ENCODE peak calls at places on chromosomes 16 and 17, in ten cellular contexts. I is GM12878, U is tibial nerve, N is stomach, J is ovary, C is H1, H is sigmoid colon, A is A549, R is transverse colon, G is upper lobe of left lung. K is an unnamed sample.

GRCh38 chr17:4896332-4897197 is 2.8 kb upstream of the C17orf107 start:
- DNase-seq in I (no peak), U (no peak), N (no peak), J (no peak), C (no peak), H (no peak), A (no peak), R (no peak), G (no peak), K (no peak)

GRCh38 chr16:88888778-88889387 is 22.4 kb upstream of the PABPN1L start:
- DNase-seq in I (no peak), U (peak; percentile 19), N (no peak), J (no peak), C (no peak), H (no peak), A (no peak), R (no peak), G (no peak), K (no peak)

GRCh38 chr16:50573947-50574751 is 26.0 kb downstream of the NKD1 start:
- DNase-seq in I (no peak), U (no peak), N (no peak), J (peak; percentile 68), C (no peak), H (no peak), A (no peak), R (no peak), G (no peak), K (no peak)

GRCh38 chr17:193841-194806 is 12.7 kb upstream of the DOC2B start:
- DNase-seq in I (no peak), U (no peak), N (no peak), J (peak; percentile 52), C (no peak), H (no peak), A (no peak), R (no peak), G (no peak), K (no peak)

GRCh38 chr16:83963277-83964119 is 4.5 kb upstream of the NECAB2 start:
- DNase-seq in I (no peak), U (no peak), N (no peak), J (no peak), C (no peak), H (no peak), A (no peak), R (no peak), G (no peak), K (no peak)

GRCh38 chr17:46877466-46877865 is 26.1 kb downstream of the WNT9B start:
- DNase-seq in I (no peak), U (no peak), N (no peak), J (no peak), C (no peak), H (peak; percentile 72), A (no peak), R (no peak), G (no peak), K (no peak)

GRCh38 chr17:21419299-21420239 is 43.4 kb downstream of the KCNJ12 start:
- DNase-seq in I (no peak), U (no peak), N (no peak), J (no peak), C (no peak), H (peak; percentile 49), A (no peak), R (no peak), G (no peak), K (no peak)

GRCh38 chr16:89117239-89117974 is 23.8 kb downstream of the ACSF3 start:
- DNase-seq in I (no peak), U (no peak), N (no peak), J (peak; percentile 34), C (no peak), H (no peak), A (no peak), R (peak; percentile 5), G (no peak), K (no peak)

GRCh38 chr16:85840395-85840794 is 40.9 kb downstream of the COX4I1 start:
- DNase-seq in I (no peak), U (no peak), N (no peak), J (no peak), C (no peak), H (no peak), A (no peak), R (no peak), G (no peak), K (no peak)

GRCh38 chr17:48568499-48569259 is 9.5 kb downstream of the HOXB4 start:
- DNase-seq in I (no peak), U (no peak), N (no peak), J (no peak), C (no peak), H (no peak), A (no peak), R (no peak), G (no peak), K (no peak)

DNA sequence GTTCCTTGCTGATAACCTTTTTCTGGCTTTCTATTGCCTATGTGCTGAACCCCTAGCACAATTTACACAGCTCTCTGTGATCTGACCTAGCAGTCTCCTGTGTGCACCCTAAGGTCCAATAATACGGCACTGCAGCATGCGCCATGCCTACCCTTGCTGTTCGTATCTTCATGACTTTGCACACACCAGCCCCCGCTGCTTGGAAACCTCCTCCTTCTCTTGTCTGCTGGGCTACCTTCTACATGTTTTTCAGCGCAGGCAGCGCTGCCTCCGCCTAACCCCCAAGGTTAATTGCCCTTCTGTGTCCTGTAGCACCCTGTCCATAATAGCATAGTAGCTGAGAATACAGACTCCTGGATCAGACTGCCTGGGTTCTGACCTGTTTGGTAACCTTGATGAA is 1.4 kb downstream of the STARD3 start:
- DNase-seq in I (no peak), U (no peak), N (no peak), J (no peak), C (no peak), H (no peak), A (no peak), R (no peak), G (no peak), K (no peak)
- TF ChIP-seq POLR2A in I (no peak), U (no peak), N (no peak), J (no peak), C (no peak), H (no peak), A (no peak), R (no peak), G (no peak), K (no peak)

DNA sequence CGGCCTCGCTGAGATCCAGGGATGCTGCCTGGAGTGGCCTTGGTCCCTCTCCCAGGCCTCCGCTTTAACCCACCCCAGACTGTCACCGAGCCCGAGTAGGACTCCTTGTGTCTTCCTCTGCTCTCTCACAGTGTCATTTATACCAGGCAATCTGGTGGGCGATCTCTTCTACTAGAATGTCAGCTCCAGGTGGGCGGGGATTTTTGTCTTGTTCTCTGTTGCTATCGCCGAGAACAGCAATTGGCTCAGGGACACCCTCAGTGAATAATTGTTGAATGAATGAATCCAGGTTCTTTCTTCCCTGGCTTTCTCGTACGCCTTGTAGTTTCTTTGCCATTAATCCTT is 591 bp downstream of the DHX38 start:
- DNase-seq in I (no peak), U (no peak), N (no peak), J (no peak), C (no peak), H (no peak), A (no peak), R (no peak), G (no peak), K (no peak)
- TF ChIP-seq EP300 in I (no peak), U (no peak), N (no peak), J (no peak), C (no peak), H (no peak), A (no peak), R (no peak), G (no peak), K (no peak)

GRCh38 chr17:81084691-81085419 is 49.9 kb downstream of the BAIAP2 start:
- DNase-seq in I (no peak), U (no peak), N (peak; percentile 93), J (no peak), C (no peak), H (no peak), A (no peak), R (no peak), G (peak; percentile 81), K (no peak)
- H3K4me1 ChIP-seq in I (no peaks in the 10 kb centered on the region), U (no peaks in the 10 kb centered on the region), N (peaks cover 54% of the 10 kb centered on the region), J (no peaks in the 10 kb centered on the region), C (peaks cover under 1% of the 10 kb centered on the region), H (peaks cover 51% of the 10 kb centered on the region), A (no peaks in the 10 kb centered on the region), R (peaks cover 5% of the 10 kb centered on the region), G (peaks cover 70% of the 10 kb centered on the region), K (peaks cover 48% of the 10 kb centered on the region)

GRCh38 chr17:74430385-74430705 is 1.5 kb upstream of the GPRC5C start:
- DNase-seq in I (no peak), U (no peak), N (no peak), J (peak; percentile 71), C (no peak), H (no peak), A (no peak), R (no peak), G (no peak), K (no peak)
- TF ChIP-seq POLR2A in I (no peak), U (no peak), N (no peak), J (no peak), C (no peak), H (peak; percentile 57), A (peak; percentile 21), R (no peak), G (no peak), K (no peak)

GRCh38 chr16:30053376-30054015 is 12.1 kb upstream of the ALDOA start:
- DNase-seq in I (no peak), U (no peak), N (no peak), J (no peak), C (no peak), H (no peak), A (no peak), R (no peak), G (no peak), K (no peak)

GRCh38 chr16:30054451-30054850 is 11.1 kb upstream of the ALDOA start:
- DNase-seq in I (no peak), U (no peak), N (no peak), J (no peak), C (no peak), H (no peak), A (no peak), R (no peak), G (no peak), K (no peak)

GRCh38 chr16:30051518-30051917 is 14.0 kb upstream of the ALDOA start:
- DNase-seq in I (no peak), U (no peak), N (no peak), J (no peak), C (no peak), H (no peak), A (no peak), R (no peak), G (no peak), K (no peak)

GRCh38 chr16:30052671-30053372 is 12.7 kb upstream of the ALDOA start:
- DNase-seq in I (peak; percentile 74), U (peak; percentile 91), N (peak; percentile 95), J (peak; percentile 95), C (peak; percentile 98), H (peak; percentile 97), A (peak; percentile 94), R (peak; percentile 96), G (peak; percentile 92), K (peak; percentile 98)

GRCh38 chr16:30054959-30055553 is 10.5 kb upstream of the ALDOA start:
- DNase-seq in I (no peak), U (no peak), N (peak; percentile 77), J (no peak), C (peak; percentile 89), H (no peak), A (peak; percentile 81), R (peak; percentile 54), G (no peak), K (no peak)
- TF ChIP-seq EP300 in I (no peak), U (no peak), N (no peak), J (no peak), C (no peak), H (no peak), A (no peak), R (no peak), G (no peak), K (no peak)

GRCh38 chr17:64004218-64004770 is 6.1 kb downstream of the PRR29 start:
- DNase-seq in I (no peak), U (no peak), N (no peak), J (no peak), C (peak; percentile 29), H (peak; percentile 37), A (no peak), R (no peak), G (no peak), K (no peak)
- H3K4me1 ChIP-seq in I (no peaks in the 10 kb centered on the region), U (no peaks in the 10 kb centered on the region), N (no peaks in the 10 kb centered on the region), J (no peaks in the 10 kb centered on the region), C (peaks cover 12% of the 10 kb centered on the region), H (no peaks in the 10 kb centered on the region), A (peaks cover 25% of the 10 kb centered on the region), R (peaks cover 7% of the 10 kb centered on the region), G (peaks cover 60% of the 10 kb centered on the region), K (peaks cover 35% of the 10 kb centered on the region)

K was measured in esophagus muscularis mucosa.